ENCODE peak calls at places on chromosome 2, in ten cellular contexts. T, O, B, W, K, J, S, F, V and I are unnamed samples.

GRCh38 chr2:135140606-135141005 is 88.5 kb downstream of the RAB3GAP1 start:
- DNase-seq in T (no peak), O (no peak), B (no peak), W (no peak), K (no peak), J (no peak), S (no peak), F (peak; percentile 2), V (no peak), I (no peak)

GRCh38 chr2:190879474-190880373 is 897 bp upstream of the GLS start:
- DNase-seq in T (no peak), O (peak; percentile 62), B (peak; percentile 9), W (no peak), K (peak; percentile 58), J (no peak), S (no peak), F (peak; percentile 58), V (no peak), I (peak; percentile 64)

GRCh38 chr2:27078267-27079194 is at the start of gene EMILIN1:
- DNase-seq in T (no peak), O (peak; percentile 97), B (no peak), W (peak; percentile 97), K (peak; percentile 75), J (peak; percentile 90), S (peak; percentile 81), F (peak; percentile 97), V (peak; percentile 93), I (no peak)

GRCh38 chr2:206642075-206643025 is at the start of gene FAM237A:
- DNase-seq in T (peak; percentile 19), O (peak; percentile 47), B (no peak), W (no peak), K (no peak), J (no peak), S (no peak), F (peak; percentile 80), V (peak; percentile 16), I (no peak)

GRCh38 chr2:64617631-64618151 is 36.0 kb downstream of the SERTAD2 start:
- DNase-seq in T (no peak), O (no peak), B (no peak), W (peak; percentile 82), K (peak; percentile 39), J (no peak), S (peak; percentile 28), F (no peak), V (no peak), I (no peak)

GRCh38 chr2:166539340-166540162 is 45.5 kb upstream of the SCN7A start:
- DNase-seq in T (peak; percentile 62), O (peak; percentile 71), B (no peak), W (no peak), K (no peak), J (no peak), S (no peak), F (peak; percentile 82), V (peak; percentile 57), I (peak; percentile 81)

GRCh38 chr2:113672297-113672696 is 45.2 kb downstream of the RABL2A start:
- DNase-seq in T (no peak), O (no peak), B (no peak), W (no peak), K (no peak), J (no peak), S (no peak), F (no peak), V (no peak), I (peak; percentile 38)

GRCh38 chr2:40178971-40179370 is 272.9 kb downstream of the SLC8A1 start:
- DNase-seq in T (no peak), O (no peak), B (no peak), W (no peak), K (no peak), J (no peak), S (no peak), F (no peak), V (no peak), I (no peak)

GRCh38 chr2:189088566-189089225 is 90.9 kb downstream of the COL5A2 start:
- DNase-seq in T (no peak), O (no peak), B (no peak), W (no peak), K (no peak), J (no peak), S (no peak), F (no peak), V (no peak), I (no peak)

GRCh38 chr2:185132501-185133041 is 534.2 kb downstream of the ZNF804A start:
- DNase-seq in T (no peak), O (no peak), B (no peak), W (peak; percentile 73), K (no peak), J (no peak), S (peak; percentile 1), F (no peak), V (no peak), I (no peak)

GRCh38 chr2:109126501-109126860 is 2.5 kb upstream of the SH3RF3 start:
- DNase-seq in T (no peak), O (peak; percentile 82), B (no peak), W (no peak), K (peak; percentile 39), J (no peak), S (no peak), F (peak; percentile 75), V (no peak), I (peak; percentile 12)

GRCh38 chr2:180000434-180000833 is 6.7 kb downstream of the CWC22 start:
- DNase-seq in T (no peak), O (no peak), B (no peak), W (no peak), K (no peak), J (no peak), S (no peak), F (peak; percentile 51), V (no peak), I (no peak)

GRCh38 chr2:231810905-231811304 is 24.7 kb downstream of the COPS7B start:
- DNase-seq in T (no peak), O (peak; percentile 72), B (no peak), W (no peak), K (no peak), J (no peak), S (no peak), F (peak; percentile 68), V (no peak), I (no peak)

GRCh38 chr2:70707706-70708105 is 60.3 kb downstream of the ADD2 start:
- DNase-seq in T (no peak), O (no peak), B (no peak), W (peak; percentile 69), K (no peak), J (no peak), S (no peak), F (no peak), V (no peak), I (no peak)

GRCh38 chr2:240926516-240927389 is 20.6 kb downstream of the CROCC2 start:
- DNase-seq in T (no peak), O (no peak), B (no peak), W (peak; percentile 85), K (peak; percentile 44), J (peak; percentile 62), S (no peak), F (peak; percentile 39), V (no peak), I (peak; percentile 2)

GRCh38 chr2:39380525-39381150 is 56.4 kb downstream of the MAP4K3 start:
- DNase-seq in T (no peak), O (no peak), B (no peak), W (no peak), K (no peak), J (no peak), S (no peak), F (peak; percentile 31), V (no peak), I (no peak)

GRCh38 chr2:226601881-226602280 is 197.7 kb downstream of the IRS1 start:
- DNase-seq in T (no peak), O (no peak), B (no peak), W (no peak), K (no peak), J (no peak), S (no peak), F (no peak), V (no peak), I (no peak)

GRCh38 chr2:192288290-192288689 is 93.6 kb upstream of the TMEFF2 start:
- DNase-seq in T (no peak), O (no peak), B (no peak), W (no peak), K (no peak), J (no peak), S (no peak), F (no peak), V (no peak), I (no peak)

GRCh38 chr2:172334988-172335387 is 92.4 kb upstream of the ITGA6 start:
- DNase-seq in T (no peak), O (no peak), B (no peak), W (peak; percentile 78), K (no peak), J (no peak), S (no peak), F (no peak), V (no peak), I (no peak)

GRCh38 chr2:168233166-168233565 is 14.2 kb downstream of the STK39 start:
- DNase-seq in T (no peak), O (no peak), B (no peak), W (no peak), K (no peak), J (no peak), S (no peak), F (no peak), V (no peak), I (no peak)

GRCh38 chr2:120820263-120820884 is 84.7 kb downstream of the GLI2 start:
- DNase-seq in T (no peak), O (peak; percentile 42), B (no peak), W (no peak), K (no peak), J (no peak), S (no peak), F (peak; percentile 58), V (no peak), I (no peak)

GRCh38 chr2:147662221-147662620 is 182.6 kb upstream of the ACVR2A start:
- DNase-seq in T (no peak), O (no peak), B (no peak), W (no peak), K (no peak), J (no peak), S (no peak), F (no peak), V (no peak), I (no peak)

GRCh38 chr2:127154985-127155650 is 48.2 kb upstream of the BIN1 start:
- DNase-seq in T (no peak), O (peak; percentile 78), B (no peak), W (no peak), K (no peak), J (no peak), S (no peak), F (peak; percentile 60), V (no peak), I (no peak)